ENCODE peak calls at places on chromosomes 6 and 20, in six cellular contexts. One of them, this sample, is unnamed. For H3K4me1, the result is how much of the 10 kb centered on the place peaks cover.

GRCh38 chr6:44034931-44035345 is 92.3 kb downstream of the MRPL14 start:
- DNase-seq in pancreas: no peak
- DNase-seq in psoas muscle: no peak
- DNase-seq in A549: no peak
- DNase-seq in PC-9: peak
- DNase-seq in transverse colon: no peak
- DNase-seq in this sample: no peak

GRCh38 chr6:153074761-153075160 is 56.3 kb downstream of the RGS17 start:
- DNase-seq in pancreas: no peak
- DNase-seq in psoas muscle: no peak
- DNase-seq in A549: no peak
- DNase-seq in PC-9: no peak
- DNase-seq in transverse colon: no peak
- DNase-seq in this sample: no peak

GRCh38 chr6:166578536-166579233 is 7.8 kb downstream of the RAMACL start:
- DNase-seq in pancreas: no peak
- DNase-seq in psoas muscle: no peak
- DNase-seq in A549: no peak
- DNase-seq in PC-9: no peak
- DNase-seq in transverse colon: no peak
- DNase-seq in this sample: no peak

GRCh38 chr6:122789862-122790739 is 1.0 kb downstream of the SMPDL3A start:
- DNase-seq in pancreas: no peak
- DNase-seq in psoas muscle: peak
- DNase-seq in A549: no peak
- DNase-seq in PC-9: peak
- DNase-seq in transverse colon: no peak
- DNase-seq in this sample: peak

GRCh38 chr6:73565767-73566485 is 45.1 kb upstream of the EEF1A1 start:
- DNase-seq in pancreas: no peak
- DNase-seq in psoas muscle: no peak
- DNase-seq in A549: peak
- DNase-seq in PC-9: peak
- DNase-seq in transverse colon: no peak
- DNase-seq in this sample: no peak

GRCh38 chr6:63272397-63272796 is 47.4 kb downstream of the LGSN start:
- DNase-seq in pancreas: no peak
- DNase-seq in psoas muscle: no peak
- DNase-seq in A549: peak
- DNase-seq in PC-9: no peak
- DNase-seq in transverse colon: no peak
- DNase-seq in this sample: no peak

GRCh38 chr6:147782302-147782701 is 273.8 kb downstream of the SAMD5 start:
- DNase-seq in pancreas: no peak
- DNase-seq in psoas muscle: no peak
- DNase-seq in A549: peak
- DNase-seq in PC-9: no peak
- DNase-seq in transverse colon: no peak
- DNase-seq in this sample: no peak

GRCh38 chr6:147947521-147947920 is 395.1 kb upstream of the SASH1 start:
- DNase-seq in pancreas: no peak
- DNase-seq in psoas muscle: no peak
- DNase-seq in A549: no peak
- DNase-seq in PC-9: no peak
- DNase-seq in transverse colon: no peak
- DNase-seq in this sample: no peak

GRCh38 chr20:50510706-50511401 is 671 bp downstream of the PTPN1 start:
- DNase-seq in pancreas: peak
- DNase-seq in psoas muscle: peak
- DNase-seq in A549: no peak
- DNase-seq in PC-9: no peak
- DNase-seq in transverse colon: peak
- DNase-seq in this sample: no peak

GRCh38 chr6:38177885-38178583 is 358.5 kb downstream of the ZFAND3 start:
- DNase-seq in pancreas: no peak
- DNase-seq in psoas muscle: no peak
- DNase-seq in A549: no peak
- DNase-seq in PC-9: no peak
- DNase-seq in transverse colon: no peak
- DNase-seq in this sample: no peak

GRCh38 chr20:47358052-47358671 is 1.7 kb upstream of the ZMYND8 start:
- DNase-seq in pancreas: no peak
- DNase-seq in psoas muscle: no peak
- DNase-seq in A549: no peak
- DNase-seq in PC-9: no peak
- DNase-seq in transverse colon: no peak
- DNase-seq in this sample: no peak

GRCh38 chr20:47359533-47360206 is 3.2 kb upstream of the ZMYND8 start:
- DNase-seq in pancreas: no peak
- DNase-seq in psoas muscle: no peak
- DNase-seq in A549: no peak
- DNase-seq in PC-9: no peak
- DNase-seq in transverse colon: no peak
- DNase-seq in this sample: no peak

GRCh38 chr20:47357296-47358051 is 975 bp upstream of the ZMYND8 start:
- DNase-seq in pancreas: peak
- DNase-seq in psoas muscle: peak
- DNase-seq in A549: peak
- DNase-seq in PC-9: peak
- DNase-seq in transverse colon: peak
- DNase-seq in this sample: peak

GRCh38 chr20:47360207-47360488 is 3.6 kb upstream of the ZMYND8 start:
- DNase-seq in pancreas: no peak
- DNase-seq in psoas muscle: no peak
- DNase-seq in A549: peak
- DNase-seq in PC-9: peak
- DNase-seq in transverse colon: peak
- DNase-seq in this sample: peak

DNA sequence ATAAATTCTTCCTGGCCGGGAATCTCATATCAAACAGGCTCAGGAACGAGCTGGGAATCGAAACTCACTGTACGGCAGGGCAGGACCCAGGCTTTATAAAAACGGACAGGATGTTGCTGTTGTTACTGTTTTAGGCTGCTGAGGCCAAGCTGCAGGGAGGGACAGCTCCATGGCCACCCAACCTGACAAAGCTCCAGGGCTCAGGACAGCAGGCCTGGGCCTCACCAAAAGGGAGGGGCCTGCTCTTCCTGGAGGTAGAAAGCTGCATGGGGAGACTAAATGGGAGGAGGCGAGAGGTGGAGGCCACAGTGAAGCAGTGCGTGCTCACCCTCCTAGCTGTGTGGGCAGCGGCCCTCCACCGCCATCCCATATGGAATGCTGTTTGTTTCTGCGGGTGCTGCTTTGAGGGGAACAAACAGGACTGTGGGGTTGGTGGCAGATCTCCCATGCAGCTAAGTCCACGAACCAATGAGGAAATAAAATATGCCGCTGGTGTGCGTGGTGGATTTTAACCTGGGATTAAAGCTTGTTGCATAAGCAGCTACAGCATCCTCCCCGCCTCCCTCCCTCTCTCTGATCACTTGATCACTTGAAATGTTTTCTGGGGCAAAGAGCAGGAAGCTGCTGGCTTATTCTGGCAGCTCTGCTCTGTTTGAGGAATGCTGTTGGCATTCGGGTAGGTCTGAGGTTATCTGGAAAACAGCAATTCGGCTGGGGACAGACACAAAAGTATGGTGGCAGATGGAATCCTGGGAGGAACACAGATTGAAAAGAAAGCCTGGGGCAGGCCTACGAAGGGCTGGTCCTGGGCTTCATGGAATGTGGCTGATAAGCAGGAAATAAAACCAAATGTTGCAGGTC is 2.4 kb upstream of the ZMYND8 start:
- DNase-seq in pancreas: peak
- DNase-seq in psoas muscle: peak
- DNase-seq in A549: peak
- DNase-seq in PC-9: peak
- DNase-seq in transverse colon: peak
- DNase-seq in this sample: peak
- H3K4me1 ChIP-seq in pancreas: half or more
- H3K4me1 ChIP-seq in psoas muscle: half or more
- H3K4me1 ChIP-seq in A549: half or more
- H3K4me1 ChIP-seq in PC-9: half or more
- H3K4me1 ChIP-seq in transverse colon: half or more
- H3K4me1 ChIP-seq in this sample: half or more

GRCh38 chr6:57035549-57035948 is 10.9 kb upstream of the KIAA1586 start:
- DNase-seq in pancreas: no peak
- DNase-seq in psoas muscle: no peak
- DNase-seq in A549: no peak
- DNase-seq in PC-9: no peak
- DNase-seq in transverse colon: no peak
- DNase-seq in this sample: no peak

GRCh38 chr6:57044568-57044967 is 1.9 kb upstream of the KIAA1586 start:
- DNase-seq in pancreas: no peak
- DNase-seq in psoas muscle: no peak
- DNase-seq in A549: no peak
- DNase-seq in PC-9: no peak
- DNase-seq in transverse colon: no peak
- DNase-seq in this sample: no peak

GRCh38 chr6:57038906-57039305 is 7.6 kb upstream of the KIAA1586 start:
- DNase-seq in pancreas: no peak
- DNase-seq in psoas muscle: no peak
- DNase-seq in A549: no peak
- DNase-seq in PC-9: no peak
- DNase-seq in transverse colon: no peak
- DNase-seq in this sample: no peak

GRCh38 chr6:57040011-57040410 is 6.5 kb upstream of the KIAA1586 start:
- DNase-seq in pancreas: no peak
- DNase-seq in psoas muscle: no peak
- DNase-seq in A549: peak
- DNase-seq in PC-9: no peak
- DNase-seq in transverse colon: no peak
- DNase-seq in this sample: no peak
- TF ChIP-seq CTCF in pancreas: no peak
- TF ChIP-seq CTCF in psoas muscle: no peak
- TF ChIP-seq CTCF in A549: no peak
- TF ChIP-seq CTCF in PC-9: no peak
- TF ChIP-seq CTCF in transverse colon: no peak
- TF ChIP-seq CTCF in this sample: no peak

GRCh38 chr20:31720486-31721407 is 1.9 kb downstream of the BCL2L1 start:
- DNase-seq in pancreas: no peak
- DNase-seq in psoas muscle: no peak
- DNase-seq in A549: no peak
- DNase-seq in PC-9: no peak
- DNase-seq in transverse colon: peak
- DNase-seq in this sample: no peak
- H3K4me1 ChIP-seq in pancreas: under half
- H3K4me1 ChIP-seq in psoas muscle: under half
- H3K4me1 ChIP-seq in A549: under half
- H3K4me1 ChIP-seq in PC-9: under half
- H3K4me1 ChIP-seq in transverse colon: half or more
- H3K4me1 ChIP-seq in this sample: under half

GRCh38 chr6:158789115-158789917 is 29.9 kb downstream of the EZR start:
- DNase-seq in pancreas: no peak
- DNase-seq in psoas muscle: no peak
- DNase-seq in A549: no peak
- DNase-seq in PC-9: no peak
- DNase-seq in transverse colon: peak
- DNase-seq in this sample: no peak
- TF ChIP-seq CTCF in pancreas: no peak
- TF ChIP-seq CTCF in psoas muscle: no peak
- TF ChIP-seq CTCF in A549: no peak
- TF ChIP-seq CTCF in PC-9: no peak
- TF ChIP-seq CTCF in transverse colon: no peak
- TF ChIP-seq CTCF in this sample: no peak

GRCh38 chr6:136280032-136280609 is 9.5 kb downstream of the BCLAF1 start:
- DNase-seq in pancreas: no peak
- DNase-seq in psoas muscle: no peak
- DNase-seq in A549: no peak
- DNase-seq in PC-9: no peak
- DNase-seq in transverse colon: no peak
- DNase-seq in this sample: no peak
- H3K4me1 ChIP-seq in pancreas: half or more
- H3K4me1 ChIP-seq in psoas muscle: half or more
- H3K4me1 ChIP-seq in A549: under half
- H3K4me1 ChIP-seq in PC-9: under half
- H3K4me1 ChIP-seq in transverse colon: under half
- H3K4me1 ChIP-seq in this sample: under half

DNA sequence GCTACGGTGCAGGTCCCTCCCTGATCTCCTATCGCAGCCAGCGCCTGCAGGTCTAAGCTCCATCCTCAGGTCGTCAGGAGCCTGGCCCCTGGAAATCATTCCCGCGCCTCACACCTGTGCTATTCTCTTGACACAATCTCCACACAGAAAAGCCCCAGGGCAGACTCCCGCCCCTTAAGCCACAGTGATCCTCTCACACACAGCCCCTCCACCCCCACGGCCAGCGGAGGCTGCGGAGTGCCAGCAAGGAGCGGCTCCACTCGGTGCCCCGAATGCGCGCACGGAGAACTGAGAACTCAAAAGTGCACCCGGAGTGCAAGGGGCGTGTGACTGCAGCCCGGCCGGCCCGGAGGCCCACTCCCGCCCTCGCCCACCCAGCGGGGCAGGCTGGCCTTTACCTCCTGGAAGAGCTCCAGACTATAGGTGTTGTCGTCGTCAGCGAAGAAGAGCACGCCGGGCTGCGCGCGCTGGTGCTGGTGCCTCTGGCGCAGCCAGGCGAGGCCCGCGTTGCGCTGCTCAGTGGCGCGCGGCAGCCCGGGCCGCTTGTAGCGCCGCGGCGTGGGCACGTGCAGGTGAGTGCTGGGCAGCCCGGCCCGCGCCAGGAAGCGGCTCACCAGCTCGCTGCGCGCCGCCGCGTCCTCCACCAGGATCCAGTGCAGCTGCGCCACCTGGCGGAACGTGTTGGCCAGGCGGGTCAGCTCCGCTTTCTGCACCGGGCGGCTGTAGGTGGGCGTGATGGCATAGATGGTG is 1.2 kb downstream of the B3GAT2 start:
- DNase-seq in pancreas: peak
- DNase-seq in psoas muscle: peak
- DNase-seq in A549: peak
- DNase-seq in PC-9: no peak
- DNase-seq in transverse colon: peak
- DNase-seq in this sample: peak
- TF ChIP-seq CTCF in pancreas: peak
- TF ChIP-seq CTCF in psoas muscle: peak
- TF ChIP-seq CTCF in A549: peak
- TF ChIP-seq CTCF in PC-9: peak
- TF ChIP-seq CTCF in transverse colon: peak
- TF ChIP-seq CTCF in this sample: peak